ENCODE peak calls at places on chromosomes 2 and 18, in five cellular contexts. B, K, L, Q and Y are unnamed samples.

GRCh38 chr2:25098558-25099486 is 56.9 kb downstream of the EFR3B start:
- DNase-seq in B (no peak), K (no peak), L (peak), Q (peak), Y (peak)

GRCh38 chr2:214410918-214411554 is at the start of gene VWC2L:
- DNase-seq in B (no peak), K (peak), L (peak), Q (peak), Y (peak)

GRCh38 chr2:204948364-204948763 is 403.1 kb downstream of the PARD3B start:
- DNase-seq in B (no peak), K (no peak), L (no peak), Q (no peak), Y (no peak)

GRCh38 chr2:85635636-85636035 is 19.6 kb downstream of the USP39 start:
- DNase-seq in B (no peak), K (no peak), L (peak), Q (no peak), Y (no peak)

GRCh38 chr2:218366621-218367414 is 10.2 kb downstream of the CATIP start:
- DNase-seq in B (no peak), K (no peak), L (no peak), Q (no peak), Y (no peak)

GRCh38 chr2:10229462-10230099 is 73.1 kb upstream of the HPCAL1 start:
- DNase-seq in B (no peak), K (no peak), L (no peak), Q (no peak), Y (peak)

GRCh38 chr2:10144771-10145518 is 22.4 kb downstream of the RRM2 start:
- DNase-seq in B (no peak), K (no peak), L (no peak), Q (no peak), Y (no peak)

GRCh38 chr2:21452263-21452662 is 328.5 kb downstream of the TDRD15 start:
- DNase-seq in B (no peak), K (no peak), L (no peak), Q (no peak), Y (no peak)

GRCh38 chr18:22473366-22473765 is 55.7 kb upstream of the CTAGE1 start:
- DNase-seq in B (no peak), K (no peak), L (peak), Q (no peak), Y (no peak)

GRCh38 chr2:16014041-16014787 is 73.9 kb downstream of the MYCN start:
- DNase-seq in B (no peak), K (no peak), L (no peak), Q (no peak), Y (no peak)

GRCh38 chr2:157784823-157785175 is 91.3 kb downstream of the ACVR1 start:
- DNase-seq in B (no peak), K (no peak), L (no peak), Q (no peak), Y (no peak)

GRCh38 chr2:48496867-48497266 is 33.1 kb upstream of the STON1 start:
- DNase-seq in B (no peak), K (peak), L (peak), Q (peak), Y (no peak)

GRCh38 chr2:205660521-205661124 is 21.7 kb upstream of the NRP2 start:
- DNase-seq in B (no peak), K (peak), L (peak), Q (peak), Y (peak)

GRCh38 chr18:77251730-77252050 is 2.0 kb downstream of the GALR1 start:
- DNase-seq in B (no peak), K (no peak), L (no peak), Q (no peak), Y (no peak)

GRCh38 chr18:46256078-46256477 is 151.9 kb downstream of the HAUS1 start:
- DNase-seq in B (no peak), K (no peak), L (no peak), Q (no peak), Y (no peak)

GRCh38 chr2:207766697-207767460 is 2.8 kb downstream of the FZD5 start:
- DNase-seq in B (no peak), K (no peak), L (no peak), Q (no peak), Y (no peak)

GRCh38 chr2:1649871-1650473 is 94.3 kb downstream of the PXDN start:
- DNase-seq in B (no peak), K (no peak), L (no peak), Q (no peak), Y (no peak)

GRCh38 chr2:28155627-28156026 is 237.0 kb upstream of the FOSL2 start:
- DNase-seq in B (no peak), K (no peak), L (no peak), Q (no peak), Y (no peak)

GRCh38 chr2:203083328-203083727 is 68.7 kb downstream of the NBEAL1 start:
- DNase-seq in B (no peak), K (no peak), L (no peak), Q (no peak), Y (no peak)

GRCh38 chr2:38263293-38263692 is 113.8 kb downstream of the ATL2 start:
- DNase-seq in B (no peak), K (no peak), L (no peak), Q (no peak), Y (no peak)

GRCh38 chr2:106953779-106954178 is 67.8 kb upstream of the ST6GAL2 start:
- DNase-seq in B (no peak), K (no peak), L (peak), Q (no peak), Y (no peak)

GRCh38 chr2:86397989-86398388 is 43.2 kb upstream of the KDM3A start:
- DNase-seq in B (no peak), K (no peak), L (peak), Q (no peak), Y (no peak)

GRCh38 chr2:65319080-65319673 is 91.5 kb downstream of the ACTR2 start:
- DNase-seq in B (no peak), K (no peak), L (no peak), Q (no peak), Y (no peak)

GRCh38 chr2:176652300-176653182 is 383.3 kb downstream of the MTX2 start:
- DNase-seq in B (no peak), K (peak), L (peak), Q (peak), Y (no peak)

GRCh38 chr2:168661404-168661869 is 141.0 kb upstream of the NOSTRIN start:
- DNase-seq in B (no peak), K (no peak), L (no peak), Q (no peak), Y (no peak)

GRCh38 chr2:108919571-108920373 is 69.2 kb downstream of the EDAR start:
- DNase-seq in B (no peak), K (no peak), L (no peak), Q (no peak), Y (no peak)

GRCh38 chr2:201680743-201681142 is 17.7 kb downstream of the MPP4 start:
- DNase-seq in B (no peak), K (no peak), L (no peak), Q (no peak), Y (no peak)

GRCh38 chr2:224958873-224959272 is 83.4 kb downstream of the DOCK10 start:
- DNase-seq in B (no peak), K (peak), L (no peak), Q (no peak), Y (no peak)

GRCh38 chr2:109422758-109423500 is 190.8 kb downstream of the SEPTIN10 start:
- DNase-seq in B (no peak), K (no peak), L (no peak), Q (no peak), Y (no peak)

GRCh38 chr2:206614825-206615224 is 27.5 kb upstream of the FAM237A start:
- DNase-seq in B (no peak), K (no peak), L (peak), Q (peak), Y (no peak)